ENCODE peak calls at places on chromosomes 2 and 18, in four cellular contexts. Q, G, S and R are unnamed samples.

GRCh38 chr18:41751161-41751560 is 203.9 kb upstream of the PIK3C3 start:
- DNase-seq in Q (no peak), G (no peak), S (no peak), R (no peak)

GRCh38 chr2:219784178-219784577 is 156.7 kb downstream of the SLC4A3 start:
- DNase-seq in Q (no peak), G (no peak), S (no peak), R (no peak)

GRCh38 chr2:100818606-100819364 is 1.2 kb upstream of the NPAS2 start:
- DNase-seq in Q (peak; percentile 60), G (peak; percentile 73), S (peak; percentile 78), R (no peak)

GRCh38 chr2:184053326-184053725 is 545.0 kb upstream of the ZNF804A start:
- DNase-seq in Q (no peak), G (no peak), S (no peak), R (no peak)

GRCh38 chr2:239457586-239458445 is 57.0 kb upstream of the HDAC4 start:
- DNase-seq in Q (no peak), G (no peak), S (no peak), R (no peak)

GRCh38 chr2:225570000-225570399 is 170.5 kb downstream of the NYAP2 start:
- DNase-seq in Q (no peak), G (no peak), S (no peak), R (no peak)

GRCh38 chr2:43848174-43848573 is 9.4 kb downstream of the ABCG8 start:
- DNase-seq in Q (peak; percentile 2), G (no peak), S (no peak), R (peak; percentile 14)

GRCh38 chr2:137886432-137886831 is 77.8 kb upstream of the HNMT start:
- DNase-seq in Q (no peak), G (peak; percentile 18), S (peak; percentile 83), R (no peak)

GRCh38 chr2:73202156-73203054 is at the start of gene NOTO:
- DNase-seq in Q (no peak), G (peak; percentile 65), S (no peak), R (no peak)

GRCh38 chr18:51339866-51340265 is 142.4 kb upstream of the MEX3C start:
- DNase-seq in Q (no peak), G (no peak), S (no peak), R (no peak)

GRCh38 chr18:45518770-45519169 is 96.5 kb upstream of the SLC14A2 start:
- DNase-seq in Q (no peak), G (no peak), S (no peak), R (no peak)

GRCh38 chr2:8453904-8454302 is 228.0 kb upstream of the ID2 start:
- DNase-seq in Q (no peak), G (no peak), S (no peak), R (no peak)

GRCh38 chr2:231613054-231613654 is 20.5 kb downstream of the TEX44 start:
- DNase-seq in Q (no peak), G (no peak), S (peak; percentile 42), R (no peak)
- TF ChIP-seq ELF4 in Q (no peak), G (no peak), S (no peak), R (no peak)

GRCh38 chr2:196528486-196529223 is 110.9 kb upstream of the CCDC150 start:
- DNase-seq in Q (no peak), G (no peak), S (no peak), R (no peak)

GRCh38 chr2:196534533-196534932 is 105.0 kb upstream of the CCDC150 start:
- DNase-seq in Q (no peak), G (no peak), S (no peak), R (no peak)

GRCh38 chr2:196533998-196534397 is 105.5 kb upstream of the CCDC150 start:
- DNase-seq in Q (no peak), G (no peak), S (no peak), R (no peak)

GRCh38 chr2:196535080-196535479 is 104.4 kb upstream of the CCDC150 start:
- DNase-seq in Q (no peak), G (no peak), S (no peak), R (no peak)

DNA sequence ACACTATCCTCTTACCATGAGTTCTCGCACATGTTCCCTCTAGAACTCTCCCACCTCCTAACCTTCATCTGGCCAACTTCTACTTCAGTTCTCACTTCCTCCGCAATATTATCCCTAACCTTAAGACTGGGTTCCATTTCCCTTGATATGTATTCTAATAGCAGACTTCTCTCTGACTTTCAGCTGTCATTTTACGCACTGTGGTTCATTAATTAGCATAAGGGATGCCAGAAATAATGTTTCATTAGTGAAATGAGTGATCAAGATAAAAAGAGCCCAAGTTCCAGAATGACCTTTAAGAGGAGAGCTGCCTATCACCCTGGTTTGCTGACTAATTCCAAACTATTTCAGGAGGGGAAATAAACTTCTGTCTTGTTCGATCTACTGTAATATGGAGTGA is 108.6 kb upstream of the CCDC150 start:
- DNase-seq in Q (no peak), G (no peak), S (no peak), R (no peak)
- TF ChIP-seq ELF4 in Q (no peak), G (no peak), S (no peak), R (no peak)

GRCh38 chr2:46813680-46814079 is 101.9 kb downstream of the MCFD2 start:
- DNase-seq in Q (no peak), G (no peak), S (no peak), R (no peak)

GRCh38 chr2:46813046-46813445 is 102.6 kb downstream of the MCFD2 start:
- DNase-seq in Q (peak; percentile 3), G (no peak), S (no peak), R (no peak)

GRCh38 chr2:46815121-46815802 is 100.3 kb downstream of the MCFD2 start:
- DNase-seq in Q (no peak), G (no peak), S (no peak), R (no peak)

GRCh38 chr2:46814160-46814559 is 101.4 kb downstream of the MCFD2 start:
- DNase-seq in Q (no peak), G (no peak), S (no peak), R (no peak)

GRCh38 chr2:46814562-46814961 is 101.0 kb downstream of the MCFD2 start:
- DNase-seq in Q (no peak), G (no peak), S (no peak), R (no peak)
- TF ChIP-seq ELF4 in Q (no peak), G (no peak), S (no peak), R (no peak)

GRCh38 chr2:168254158-168254935 is 7.0 kb upstream of the STK39 start:
- DNase-seq in Q (no peak), G (no peak), S (peak; percentile 50), R (no peak)
- TF ChIP-seq ELF4 in Q (no peak), G (no peak), S (no peak), R (no peak)

DNA sequence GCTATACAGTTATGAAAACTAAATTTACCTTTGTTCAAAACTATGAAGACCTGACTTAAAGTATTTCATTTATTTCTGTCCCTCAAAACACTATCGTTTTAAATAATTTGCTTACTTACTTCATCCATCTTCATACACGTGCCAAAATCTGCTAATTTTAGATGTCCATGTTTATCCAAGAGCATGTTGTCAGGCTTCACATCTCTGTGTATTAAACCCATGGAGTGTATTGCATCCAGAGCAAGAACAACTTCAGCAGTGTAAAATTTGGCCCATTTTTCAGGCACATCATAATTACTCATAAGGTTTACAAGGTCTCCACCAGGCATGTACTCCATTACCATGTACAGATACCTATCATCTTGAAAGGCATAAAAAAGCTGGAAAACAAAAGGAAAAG is 80.3 kb downstream of the SLC66A3 start:
- DNase-seq in Q (no peak), G (no peak), S (no peak), R (no peak)
- TF ChIP-seq ELF4 in Q (no peak), G (no peak), S (no peak), R (no peak)